ENCODE peak calls at places on chromosomes 5 and 9, in eight cellular contexts. N is AG09309, W is right lobe of liver, G is choroid plexus epithelial cell, F is tibial artery, Y is mucosa of descending colon, K is HFF-Myc, Z is psoas muscle. L is an unnamed sample.

GRCh38 chr5:102313907-102314306 is 17.8 kb upstream of the SLCO4C1 start:
- DNase-seq in G (no peak), Y (no peak), K (no peak), N (no peak), F (no peak), Z (no peak), W (no peak), L (no peak)

GRCh38 chr9:129682381-129682780 is 16.9 kb downstream of the PRRX2 start:
- DNase-seq in G (no peak), F (no peak), W (no peak), N (no peak), Z (no peak), K (no peak), Y (peak), L (no peak)

GRCh38 chr5:74205745-74206570 is 434.6 kb downstream of the ENC1 start:
- DNase-seq in W (no peak), Z (no peak), K (no peak), N (no peak), Y (no peak), G (no peak), F (no peak), L (no peak)

GRCh38 chr5:53334431-53334941 is 145.9 kb upstream of the FST start:
- DNase-seq in Z (no peak), N (peak), K (no peak), G (peak), F (no peak), Y (no peak), W (no peak), L (peak)

GRCh38 chr5:104361932-104362331 is 799.3 kb upstream of the NUDT12 start:
- DNase-seq in N (no peak), W (no peak), G (no peak), K (no peak), Z (no peak), Y (no peak), F (no peak), L (no peak)

GRCh38 chr9:131033269-131034224 is 24.6 kb downstream of the LAMC3 start:
- DNase-seq in W (no peak), G (no peak), F (no peak), K (no peak), N (no peak), Y (no peak), Z (no peak), L (no peak)

GRCh38 chr9:130254753-130255637 is 10.6 kb upstream of the HMCN2 start:
- DNase-seq in K (no peak), W (no peak), N (no peak), F (peak), G (no peak), Z (no peak), Y (no peak), L (no peak)

GRCh38 chr9:112271466-112272098 is 61.8 kb downstream of the PTBP3 start:
- DNase-seq in N (no peak), G (no peak), F (no peak), Z (no peak), K (no peak), Y (no peak), W (no peak), L (no peak)

GRCh38 chr9:120326076-120326693 is 253.8 kb downstream of the CDK5RAP2 start:
- DNase-seq in Z (no peak), G (no peak), F (no peak), W (no peak), Y (no peak), N (no peak), K (peak), L (no peak)

GRCh38 chr9:115328228-115328627 is 210.3 kb upstream of the TNC start:
- DNase-seq in G (peak), Z (peak), K (no peak), W (no peak), N (peak), F (peak), Y (no peak), L (peak)

GRCh38 chr5:67010684-67011409 is 185.8 kb downstream of the CD180 start:
- DNase-seq in Z (peak), N (no peak), Y (no peak), G (no peak), W (no peak), K (peak), F (no peak), L (peak)

GRCh38 chr5:36569456-36569855 is 37.0 kb upstream of the SLC1A3 start:
- DNase-seq in N (no peak), F (no peak), G (peak), Y (no peak), W (no peak), K (no peak), Z (no peak), L (peak)

GRCh38 chr5:145824040-145824439 is 11.1 kb downstream of the PRELID2 start:
- DNase-seq in G (peak), F (no peak), K (no peak), N (no peak), Z (no peak), Y (no peak), W (no peak), L (no peak)

GRCh38 chr9:114272739-114273431 is 50.0 kb upstream of the ORM1 start:
- DNase-seq in Z (no peak), Y (no peak), G (no peak), K (no peak), W (peak), F (peak), N (no peak), L (no peak)

GRCh38 chr5:123125953-123126352 is 36.9 kb downstream of the PRDM6 start:
- DNase-seq in G (peak), N (peak), W (no peak), F (no peak), Z (no peak), Y (no peak), K (peak), L (peak)

GRCh38 chr5:128036961-128037360 is 46.6 kb upstream of the SLC12A2 start:
- DNase-seq in K (no peak), Y (no peak), N (no peak), F (no peak), G (peak), W (no peak), Z (no peak), L (no peak)

GRCh38 chr5:14019768-14020167 is 75.3 kb upstream of the DNAH5 start:
- DNase-seq in Y (no peak), N (no peak), K (no peak), W (no peak), G (no peak), F (no peak), Z (no peak), L (no peak)

GRCh38 chr9:36895744-36896260 is 138.3 kb downstream of the PAX5 start:
- DNase-seq in F (no peak), W (no peak), K (no peak), Z (no peak), G (no peak), N (no peak), Y (no peak), L (no peak)

GRCh38 chr9:110797611-110798010 is 129.0 kb downstream of the MUSK start:
- DNase-seq in G (peak), Z (no peak), F (no peak), K (no peak), Y (no peak), N (peak), W (no peak), L (peak)

GRCh38 chr5:78905084-78905938 is 79.8 kb downstream of the ARSB start:
- DNase-seq in F (no peak), Z (no peak), N (no peak), G (peak), W (no peak), K (no peak), Y (no peak), L (no peak)

GRCh38 chr5:125411163-125412050 is 665.0 kb upstream of the ZNF608 start:
- DNase-seq in Z (no peak), W (no peak), N (no peak), G (peak), Y (no peak), K (peak), F (no peak), L (no peak)

GRCh38 chr5:142280066-142281011 is 44.5 kb downstream of the SPRY4 start:
- DNase-seq in Z (peak), F (peak), Y (no peak), N (no peak), W (no peak), K (no peak), G (peak), L (peak)

GRCh38 chr5:134494780-134495179 is 30.7 kb upstream of the JADE2 start:
- DNase-seq in Z (no peak), N (no peak), G (no peak), F (peak), Y (no peak), K (no peak), W (no peak), L (no peak)

GRCh38 chr5:174608631-174609097 is 115.7 kb upstream of the MSX2 start:
- DNase-seq in F (peak), Z (no peak), W (peak), G (no peak), N (no peak), K (no peak), Y (peak), L (no peak)

GRCh38 chr5:179614745-179615144 is 8.7 kb downstream of the HNRNPH1 start:
- DNase-seq in K (no peak), N (no peak), F (peak), Y (peak), W (no peak), G (no peak), Z (no peak), L (no peak)

GRCh38 chr5:83368835-83369234 is 102.7 kb upstream of the VCAN start:
- DNase-seq in F (no peak), K (no peak), G (peak), W (no peak), Z (no peak), Y (no peak), N (peak), L (no peak)

GRCh38 chr9:91825866-91826265 is 124.2 kb downstream of the ROR2 start:
- DNase-seq in F (no peak), Z (no peak), Y (no peak), N (no peak), G (no peak), K (no peak), W (no peak), L (no peak)

GRCh38 chr9:91825422-91825821 is 124.6 kb downstream of the ROR2 start:
- DNase-seq in Y (no peak), F (no peak), W (no peak), Z (peak), K (no peak), G (peak), N (no peak), L (no peak)

GRCh38 chr9:91824151-91824550 is 125.9 kb downstream of the ROR2 start:
- DNase-seq in K (no peak), W (no peak), N (no peak), Z (no peak), Y (no peak), F (no peak), G (no peak), L (no peak)

GRCh38 chr9:91820949-91821880 is 128.8 kb downstream of the ROR2 start:
- DNase-seq in F (no peak), G (no peak), Y (no peak), W (no peak), K (no peak), N (no peak), Z (no peak), L (no peak)

GRCh38 chr9:91824591-91825339 is 125.3 kb downstream of the ROR2 start:
- DNase-seq in G (no peak), Y (no peak), F (peak), N (no peak), W (no peak), K (peak), Z (peak), L (no peak)
- H3K4me3 ChIP-seq in G (no peak), Y (no peak), F (no peak), N (no peak), W (no peak), K (peak), Z (no peak), L (no peak)

DNA sequence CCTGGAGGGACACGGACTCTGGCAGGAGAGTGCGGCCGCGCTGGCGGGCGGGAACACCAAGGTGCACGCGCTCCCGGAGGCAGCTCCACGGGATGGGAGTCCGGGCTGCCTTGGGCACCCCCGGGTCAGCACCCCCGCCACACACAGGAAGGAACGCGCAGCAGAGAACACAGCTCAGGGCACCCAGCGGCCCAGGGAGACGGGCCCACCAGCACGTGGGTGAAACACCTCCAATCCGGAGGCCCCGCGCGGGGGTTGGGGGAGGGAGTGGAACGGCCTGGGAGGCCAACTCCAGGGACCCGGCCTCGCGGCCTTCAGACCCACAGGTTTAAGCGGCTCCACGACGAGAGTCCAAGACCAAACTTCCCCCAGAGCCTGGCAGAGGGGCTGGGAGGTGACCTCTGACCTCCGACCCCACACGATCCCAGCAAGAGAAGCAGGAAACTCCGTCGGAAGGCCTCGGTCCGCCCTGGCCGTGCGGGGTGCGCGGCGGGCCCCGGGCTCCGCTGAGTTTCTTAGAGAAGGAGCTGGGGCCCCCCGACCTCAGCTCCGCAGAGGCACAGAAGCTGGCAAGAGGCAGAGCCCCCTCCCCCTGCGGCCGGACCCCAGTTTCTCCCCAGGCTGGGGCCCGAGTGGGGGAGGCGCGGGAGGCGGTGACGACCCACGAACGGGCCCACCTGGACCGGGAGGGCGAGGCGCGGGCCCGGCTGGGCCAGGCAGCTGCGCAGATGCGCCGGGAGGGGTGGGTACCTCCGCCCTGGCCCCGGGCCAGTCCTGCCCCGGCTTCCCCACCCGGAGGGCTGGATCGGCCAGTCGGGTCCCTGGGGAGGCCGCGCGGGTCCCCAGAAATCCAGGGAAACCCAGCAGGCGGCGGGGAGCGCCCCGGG is 851 bp downstream of the NACC2 start:
- DNase-seq in N (no peak), F (peak), Z (peak), K (no peak), Y (peak), W (peak), G (peak), L (no peak)
- H3K4me3 ChIP-seq in N (peak), F (peak), Z (peak), K (peak), Y (peak), W (peak), G (peak), L (peak)

DNA sequence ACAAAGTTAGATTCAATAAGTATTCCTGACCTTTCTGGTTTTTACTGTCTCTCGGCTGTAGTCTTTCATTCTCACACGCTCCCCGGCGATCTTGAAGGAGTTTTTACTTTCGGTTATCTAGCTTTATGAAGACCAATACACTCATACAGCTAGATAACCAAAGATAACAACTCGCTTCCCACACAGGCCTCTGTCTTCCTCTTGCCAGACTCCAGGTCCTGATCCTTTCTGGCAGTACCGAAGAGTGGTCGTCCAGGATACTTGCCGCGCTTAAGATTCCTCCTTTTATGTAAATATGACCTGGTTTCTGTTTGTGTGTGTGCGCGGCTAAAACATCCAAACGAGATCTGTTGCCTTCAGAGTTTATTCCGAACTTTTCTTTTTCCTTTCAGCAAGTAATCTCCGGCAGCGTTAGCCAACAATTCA is 216.2 kb downstream of the MEF2C start:
- DNase-seq in W (no peak), Y (no peak), N (no peak), Z (no peak), K (no peak), F (no peak), G (peak), L (no peak)
- H3K4me3 ChIP-seq in W (peak), Y (no peak), N (peak), Z (peak), K (peak), F (no peak), G (peak), L (peak)

DNA sequence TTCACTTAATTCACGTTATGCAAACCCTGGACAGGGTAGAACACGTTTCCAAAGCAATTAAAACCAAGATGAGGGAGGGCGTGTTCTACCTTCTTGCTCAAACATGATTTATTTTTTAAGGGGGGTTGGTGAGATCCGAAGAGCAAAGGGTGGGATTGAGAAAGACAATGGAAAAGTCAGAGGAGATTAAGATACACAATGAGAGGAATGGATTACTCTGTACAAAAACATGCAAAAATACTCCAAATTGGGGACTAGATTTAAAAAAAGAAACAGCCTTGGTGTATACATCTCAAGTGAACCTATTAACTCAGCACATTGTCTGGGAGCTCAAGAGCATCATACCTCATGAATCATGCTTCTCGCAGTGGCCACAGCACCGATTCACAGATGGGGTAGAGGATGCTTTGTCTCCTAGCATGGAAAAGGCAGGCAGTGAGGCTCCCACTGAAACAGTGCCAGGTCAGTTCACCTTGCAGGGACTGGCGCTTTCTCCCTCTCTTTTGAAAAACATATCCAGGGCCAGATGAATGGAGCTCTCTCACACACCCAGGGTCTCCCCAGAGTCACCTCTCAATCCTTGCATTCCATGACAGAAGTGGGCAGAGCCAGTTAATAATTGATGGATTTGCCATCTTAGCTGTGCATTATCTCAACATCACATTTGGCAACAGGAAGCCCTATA is 459.7 kb downstream of the BNC2 start:
- DNase-seq in G (peak), N (no peak), Y (no peak), K (no peak), F (no peak), Z (no peak), W (no peak), L (no peak)
- H3K4me3 ChIP-seq in G (no peak), N (no peak), Y (no peak), K (no peak), F (no peak), Z (no peak), W (no peak), L (no peak)

DNA sequence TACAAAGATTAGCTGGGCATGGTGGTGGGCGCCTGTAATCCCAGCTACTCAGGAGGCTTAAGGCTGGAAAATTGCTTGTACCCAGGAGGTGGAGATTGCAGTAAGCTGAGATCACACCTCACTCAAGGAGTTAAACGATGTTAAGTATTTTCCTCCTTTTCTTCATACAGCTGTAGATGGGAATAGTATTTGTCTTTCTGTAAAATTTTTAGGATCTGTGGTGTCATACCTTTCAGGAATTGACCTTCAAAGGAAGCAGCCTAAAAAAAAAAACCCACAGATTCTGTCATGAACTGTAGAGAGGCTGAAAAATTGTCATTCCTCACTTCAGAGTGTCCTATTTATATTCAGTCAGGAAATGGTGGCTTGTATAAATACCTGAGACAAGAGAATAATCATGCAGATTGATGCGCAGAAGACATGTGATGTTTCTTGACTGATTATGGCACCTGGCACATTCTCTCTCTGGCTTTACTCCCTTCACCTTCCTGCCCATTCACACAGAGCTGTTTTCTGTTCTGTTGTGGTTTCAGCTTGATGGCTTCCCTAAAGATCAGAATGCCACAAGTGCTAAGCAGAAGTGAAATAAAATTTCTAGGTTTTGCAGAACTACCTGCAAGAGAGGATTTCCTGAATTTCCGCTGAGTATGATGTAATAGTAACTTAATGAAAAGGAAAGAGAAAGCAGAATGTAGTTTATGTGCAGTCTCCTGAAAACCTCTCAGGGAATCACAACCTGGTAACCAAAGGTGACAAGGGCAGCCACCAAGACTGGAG is 3.8 kb downstream of the IFNA1 start:
- DNase-seq in F (no peak), Z (no peak), Y (no peak), W (no peak), K (no peak), G (no peak), N (no peak), L (no peak)
- H3K4me3 ChIP-seq in F (no peak), Z (no peak), Y (no peak), W (no peak), K (no peak), G (no peak), N (no peak), L (no peak)

DNA sequence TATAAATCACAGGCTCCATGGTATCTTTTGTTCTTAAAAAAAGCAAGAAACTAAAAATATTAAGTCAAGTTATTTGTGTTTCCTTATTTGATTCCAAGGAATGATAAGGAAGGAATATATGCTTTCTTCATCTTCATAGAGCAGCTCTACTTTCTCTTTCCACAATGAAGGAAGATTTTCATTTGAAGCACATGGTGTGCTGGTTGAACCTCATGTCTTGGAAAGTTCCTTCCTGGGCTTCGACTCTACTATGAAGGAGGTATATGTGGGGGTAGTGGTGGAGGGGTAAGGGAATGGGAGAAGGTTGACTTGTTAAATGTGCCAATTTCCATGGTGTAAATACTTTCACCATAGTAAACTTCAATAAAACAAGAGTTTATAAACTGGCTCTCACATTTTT is 698.0 kb downstream of the CETN3 start:
- DNase-seq in Y (no peak), F (no peak), G (no peak), W (no peak), Z (no peak), K (no peak), N (no peak), L (no peak)
- H3K4me3 ChIP-seq in Y (no peak), F (no peak), G (no peak), W (no peak), Z (no peak), K (no peak), N (no peak), L (no peak)

L was measured in skeletal muscle cell.